ENCODE peak calls at places on chromosome X, in nine cellular contexts. C is HTR-8/SVneo; G is hepatocyte; W is stimulated activated CD8-positive, alpha-beta memory T cell treated with anti-CD3 and anti-CD28 coated beads, Interleukin-15, amount 100 ng/mL, for 24 hours; J is NCI-H69; T is HEK293T; I is IMR-90; K is GOT3; S is fibroblast of mammary gland. H is an unnamed sample.

GRCh38 chrX:111543212-111543762 is 31.8 kb downstream of the SERTM2 start:
- DNase-seq in C (no peak), G (no peak), W (no peak), J (no peak), T (no peak), I (no peak), K (no peak), S (no peak), H (no peak)

GRCh38 chrX:108122748-108123147 is 31.2 kb downstream of the ATG4A start:
- DNase-seq in C (no peak), G (no peak), W (no peak), J (peak), T (no peak), I (peak), K (no peak), S (peak), H (no peak)

GRCh38 chrX:13827693-13828092 is 10.8 kb upstream of the GPM6B start:
- DNase-seq in C (no peak), G (no peak), W (no peak), J (no peak), T (no peak), I (no peak), K (no peak), S (no peak), H (no peak)

GRCh38 chrX:150270622-150271021 is 92.5 kb upstream of the MAMLD1 start:
- DNase-seq in C (no peak), G (no peak), W (no peak), J (no peak), T (no peak), I (no peak), K (no peak), S (no peak), H (no peak)

GRCh38 chrX:39834600-39834999 is 263.2 kb downstream of the BCOR start:
- DNase-seq in C (no peak), G (no peak), W (no peak), J (no peak), T (no peak), I (no peak), K (no peak), S (no peak), H (no peak)

GRCh38 chrX:39261446-39262147 is 460.3 kb downstream of the MID1IP1 start:
- DNase-seq in C (no peak), G (peak), W (no peak), J (peak), T (peak), I (no peak), K (peak), S (peak), H (no peak)

GRCh38 chrX:20116087-20116574 is 576 bp downstream of the MAP7D2 start:
- DNase-seq in C (no peak), G (no peak), W (no peak), J (peak), T (no peak), I (no peak), K (no peak), S (no peak), H (no peak)

GRCh38 chrX:9775930-9776329 is 10.3 kb upstream of the GPR143 start:
- DNase-seq in C (no peak), G (no peak), W (no peak), J (no peak), T (no peak), I (no peak), K (no peak), S (no peak), H (no peak)

GRCh38 chrX:19839770-19840254 is 47.6 kb downstream of the SH3KBP1 start:
- DNase-seq in C (no peak), G (no peak), W (no peak), J (peak), T (no peak), I (no peak), K (no peak), S (no peak), H (no peak)

GRCh38 chrX:11480626-11481025 is 185.1 kb downstream of the ARHGAP6 start:
- DNase-seq in C (no peak), G (no peak), W (no peak), J (peak), T (no peak), I (peak), K (no peak), S (peak), H (no peak)

H was measured in activated naive CD4-positive, alpha-beta T cell treated with anti-CD3 and anti-CD28 coated beads, Interleukin-2, amount 50 U/mL, for 16 hours.